ENCODE peak calls at places on chromosomes 1 and 21, in seven cellular contexts. X is Caco-2; B is upper lobe of right lung; D is AG20443; Y is lower lobe of right lung; T is activated CD4-positive, alpha-beta T cell treated with anti-CD3 and anti-CD28 coated beads, Interleukin-2, amount 10 ng/mL, durations not matched to agents 7 days and 5 days; S is astrocyte of the spinal cord. G is an unnamed sample.

GRCh38 chr1:50913954-50914353 is 46.1 kb downstream of the FAF1 start:
- DNase-seq in X (no peak), B (no peak), D (no peak), Y (no peak), T (no peak), S (no peak), G (no peak)

GRCh38 chr1:226551299-226551698 is 2.7 kb downstream of the STUM start:
- DNase-seq in X (no peak), B (no peak), D (no peak), Y (no peak), T (no peak), S (no peak), G (no peak)

GRCh38 chr1:32106663-32107273 is 1.1 kb upstream of the KPNA6 start:
- DNase-seq in X (no peak), B (no peak), D (no peak), Y (no peak), T (no peak), S (no peak), G (no peak)

GRCh38 chr1:205013683-205014367 is 29.2 kb upstream of the CNTN2 start:
- DNase-seq in X (no peak), B (no peak), D (peak), Y (no peak), T (no peak), S (no peak), G (peak)

GRCh38 chr21:44303490-44303981 is 3.7 kb downstream of the PFKL start:
- DNase-seq in X (peak), B (no peak), D (no peak), Y (no peak), T (peak), S (no peak), G (no peak)

GRCh38 chr1:63590161-63590560 is 3.0 kb upstream of the PGM1 start:
- DNase-seq in X (no peak), B (no peak), D (no peak), Y (no peak), T (no peak), S (peak), G (no peak)

GRCh38 chr1:202202500-202203168 is 9.0 kb downstream of the LGR6 start:
- DNase-seq in X (no peak), B (no peak), D (no peak), Y (no peak), T (no peak), S (no peak), G (no peak)

GRCh38 chr1:209554761-209555611 is 28.5 kb upstream of the CAMK1G start:
- DNase-seq in X (no peak), B (no peak), D (no peak), Y (no peak), T (no peak), S (no peak), G (no peak)

GRCh38 chr21:26280715-26281310 is 110.2 kb upstream of the APP start:
- DNase-seq in X (no peak), B (no peak), D (peak), Y (no peak), T (no peak), S (no peak), G (peak)

GRCh38 chr1:66402194-66402593 is 131.8 kb upstream of the SGIP1 start:
- DNase-seq in X (no peak), B (no peak), D (peak), Y (peak), T (no peak), S (no peak), G (peak)

GRCh38 chr1:243890576-243890975 is 40.5 kb upstream of the AKT3 start:
- DNase-seq in X (no peak), B (no peak), D (peak), Y (no peak), T (no peak), S (peak), G (peak)

GRCh38 chr1:29758764-29759499 is 522.6 kb downstream of the PTPRU start:
- DNase-seq in X (no peak), B (no peak), D (no peak), Y (no peak), T (no peak), S (no peak), G (no peak)

GRCh38 chr1:41408691-41409090 is 47.5 kb downstream of the FOXO6 start:
- DNase-seq in X (no peak), B (no peak), D (no peak), Y (no peak), T (no peak), S (no peak), G (no peak)

GRCh38 chr1:9013824-9014223 is 12.4 kb downstream of the SLC2A7 start:
- DNase-seq in X (no peak), B (no peak), D (no peak), Y (no peak), T (no peak), S (no peak), G (no peak)

GRCh38 chr1:67749844-67750689 is 65.1 kb downstream of the GADD45A start:
- DNase-seq in X (no peak), B (no peak), D (peak), Y (no peak), T (no peak), S (peak), G (peak)

GRCh38 chr1:33660244-33660643 is 187.8 kb downstream of the ZSCAN20 start:
- DNase-seq in X (no peak), B (no peak), D (no peak), Y (no peak), T (no peak), S (no peak), G (no peak)

GRCh38 chr21:38909109-38909508 is 103.4 kb downstream of the ETS2 start:
- DNase-seq in X (no peak), B (no peak), D (no peak), Y (no peak), T (no peak), S (no peak), G (no peak)

GRCh38 chr21:43209575-43210453 is 41.0 kb downstream of the CRYAA start:
- DNase-seq in X (peak), B (peak), D (peak), Y (no peak), T (no peak), S (peak), G (peak)

GRCh38 chr1:65339866-65340483 is 30.6 kb downstream of the DNAJC6 start:
- DNase-seq in X (no peak), B (no peak), D (no peak), Y (no peak), T (no peak), S (peak), G (no peak)

GRCh38 chr1:156926175-156926574 is 5.7 kb downstream of the LRRC71 start:
- DNase-seq in X (no peak), B (peak), D (peak), Y (peak), T (peak), S (peak), G (peak)

GRCh38 chr21:25568230-25568629 is 39.1 kb downstream of the MRPL39 start:
- DNase-seq in X (no peak), B (no peak), D (peak), Y (peak), T (no peak), S (peak), G (peak)

GRCh38 chr1:35615440-35615839 is 25.9 kb downstream of the PSMB2 start:
- DNase-seq in X (no peak), B (no peak), D (no peak), Y (no peak), T (no peak), S (no peak), G (no peak)

GRCh38 chr1:67149179-67149770 is 14.5 kb upstream of the C1orf141 start:
- DNase-seq in X (peak), B (no peak), D (peak), Y (no peak), T (peak), S (peak), G (peak)

GRCh38 chr1:8986814-8987190 is 39.4 kb downstream of the SLC2A7 start:
- DNase-seq in X (no peak), B (no peak), D (no peak), Y (no peak), T (peak), S (no peak), G (no peak)

GRCh38 chr1:235736263-235736662 is 86.7 kb upstream of the GNG4 start:
- DNase-seq in X (no peak), B (no peak), D (no peak), Y (no peak), T (no peak), S (no peak), G (no peak)

GRCh38 chr1:248924696-248925532 is 18.9 kb downstream of the PGBD2 start:
- DNase-seq in X (peak), B (no peak), D (peak), Y (no peak), T (peak), S (peak), G (no peak)

GRCh38 chr21:44337941-44338895 is 972 bp downstream of the CFAP410 start:
- DNase-seq in X (peak), B (peak), D (peak), Y (peak), T (peak), S (peak), G (peak)

GRCh38 chr1:175188936-175189335 is 3.6 kb downstream of the KIAA0040 start:
- DNase-seq in X (no peak), B (no peak), D (no peak), Y (peak), T (peak), S (no peak), G (no peak)